ENCODE peak calls at places on chromosomes 13 and 19, in seven cellular contexts. K is stimulated activated CD8-positive, alpha-beta memory T cell treated with anti-CD3 and anti-CD28 coated beads, Interleukin-2, amount 100 ng/mL, for 48 hours; D is CD4-positive, alpha-beta memory T cell; C is stimulated activated CD4-positive, alpha-beta T cell treated with anti-CD3 and anti-CD28 coated beads, Interleukin-4, amount 100 ng/mL, for 48 hours; O is A673; X is NCI-H1092 treated with DMSO at 0.1 percent for 48 hours; E is memory B cell. Y is an unnamed sample.

GRCh38 chr13:21894091-21894490 is 223.2 kb downstream of the FGF9 start:
- DNase-seq in X (peak; percentile 86), K (no peak), C (no peak), E (no peak), D (no peak), O (no peak), Y (no peak)

GRCh38 chr13:108769213-108770070 is 140.0 kb downstream of the MYO16 start:
- DNase-seq in O (no peak), E (no peak), K (no peak), C (no peak), X (no peak), D (no peak), Y (no peak)

GRCh38 chr19:9838324-9838723 is 3.2 kb downstream of the PIN1 start:
- DNase-seq in C (no peak), K (no peak), X (no peak), E (no peak), D (no peak), O (no peak), Y (no peak)

GRCh38 chr19:1151917-1152601 is 22.0 kb downstream of the SBNO2 start:
- DNase-seq in C (no peak), E (no peak), K (no peak), X (no peak), D (no peak), O (peak; percentile 87), Y (no peak)

GRCh38 chr19:46495789-46496099 is at the start of gene PNMA8B:
- DNase-seq in X (peak; percentile 68), C (no peak), K (no peak), E (no peak), D (peak; percentile 46), O (peak; percentile 88), Y (no peak)

GRCh38 chr19:55209430-55210119 is at the start of gene PTPRH:
- DNase-seq in O (no peak), K (no peak), X (no peak), D (no peak), C (no peak), E (no peak), Y (no peak)

GRCh38 chr19:2507109-2507508 is 31.2 kb downstream of the GADD45B start:
- DNase-seq in X (peak; percentile 71), D (peak; percentile 70), E (no peak), K (no peak), O (peak; percentile 94), C (no peak), Y (no peak)

GRCh38 chr13:85333511-85333910 is 465.7 kb downstream of the SLITRK6 start:
- DNase-seq in C (no peak), K (no peak), X (no peak), O (peak; percentile 55), E (no peak), D (no peak), Y (no peak)

GRCh38 chr19:56821675-56822074 is 18.9 kb downstream of the PEG3 start:
- DNase-seq in C (no peak), K (no peak), O (no peak), E (no peak), X (no peak), D (no peak), Y (no peak)

GRCh38 chr13:31016342-31017325 is 84.2 kb downstream of the TEX26 start:
- DNase-seq in K (no peak), X (no peak), O (peak; percentile 94), C (no peak), D (no peak), E (no peak), Y (no peak)

GRCh38 chr13:40980466-40980865 is 38.6 kb downstream of the ELF1 start:
- DNase-seq in E (no peak), K (no peak), D (peak; percentile 70), O (no peak), X (no peak), C (no peak), Y (no peak)

GRCh38 chr19:55095260-55096060 is 19.8 kb downstream of the EPS8L1 start:
- DNase-seq in O (peak; percentile 51), K (no peak), C (no peak), D (no peak), X (no peak), E (no peak), Y (peak; percentile 94)

GRCh38 chr19:11061951-11062350 is 27.3 kb upstream of the LDLR start:
- DNase-seq in X (no peak), D (no peak), C (no peak), E (no peak), K (no peak), O (no peak), Y (no peak)

GRCh38 chr13:98490195-98490771 is 86.6 kb downstream of the STK24 start:
- DNase-seq in K (no peak), X (no peak), E (no peak), D (no peak), C (no peak), O (no peak), Y (no peak)

GRCh38 chr13:39900106-39900750 is 244.8 kb downstream of the COG6 start:
- DNase-seq in E (no peak), K (no peak), D (no peak), O (peak; percentile 18), X (peak; percentile 28), C (no peak), Y (no peak)

GRCh38 chr13:74487091-74487722 is 353.0 kb upstream of the KLF12 start:
- DNase-seq in D (no peak), O (peak; percentile 83), C (no peak), X (no peak), K (no peak), E (no peak), Y (no peak)

GRCh38 chr13:106349080-106349841 is 186.2 kb downstream of the EFNB2 start:
- DNase-seq in C (no peak), K (no peak), X (peak; percentile 98), O (no peak), D (no peak), E (no peak), Y (no peak)

GRCh38 chr19:38850976-38851621 is 1.3 kb upstream of the HNRNPL start:
- DNase-seq in K (peak; percentile 29), D (peak; percentile 42), X (peak; percentile 68), C (no peak), E (peak; percentile 60), O (peak; percentile 49), Y (peak; percentile 41)

Y was measured in 8988T.